ENCODE peak calls at places on chromosomes 2 and 18, in ten cellular contexts. One of them, this sample, is unnamed.

GRCh38 chr2:207167129-207167923 is 1.6 kb upstream of the KLF7 start:
- DNase-seq in AG08395: peak
- DNase-seq in caudate nucleus: no peak
- DNase-seq in activated CD8-positive, alpha-beta memory T cell treated with anti-CD3 and anti-CD28 coated beads, Interleukin-2, amount 50 U/mL, for 4 hours: no peak
- DNase-seq in EL: peak
- DNase-seq in HTR-8/SVneo: no peak
- DNase-seq in WTC11: no peak
- DNase-seq in COLO829: no peak
- DNase-seq in NCI-H1092: no peak
- DNase-seq in amygdala: no peak
- DNase-seq in this sample: peak

GRCh38 chr18:58403799-58404455 is 225.0 kb downstream of the ALPK2 start:
- DNase-seq in AG08395: no peak
- DNase-seq in caudate nucleus: no peak
- DNase-seq in activated CD8-positive, alpha-beta memory T cell treated with anti-CD3 and anti-CD28 coated beads, Interleukin-2, amount 50 U/mL, for 4 hours: no peak
- DNase-seq in EL: no peak
- DNase-seq in HTR-8/SVneo: no peak
- DNase-seq in WTC11: no peak
- DNase-seq in COLO829: no peak
- DNase-seq in NCI-H1092: no peak
- DNase-seq in amygdala: no peak
- DNase-seq in this sample: no peak

GRCh38 chr2:191521608-191522208 is 156.2 kb upstream of the NABP1 start:
- DNase-seq in AG08395: peak
- DNase-seq in caudate nucleus: no peak
- DNase-seq in activated CD8-positive, alpha-beta memory T cell treated with anti-CD3 and anti-CD28 coated beads, Interleukin-2, amount 50 U/mL, for 4 hours: no peak
- DNase-seq in EL: peak
- DNase-seq in HTR-8/SVneo: peak
- DNase-seq in WTC11: no peak
- DNase-seq in COLO829: peak
- DNase-seq in NCI-H1092: no peak
- DNase-seq in amygdala: no peak
- DNase-seq in this sample: peak

GRCh38 chr2:25072606-25073005 is 30.7 kb downstream of the EFR3B start:
- DNase-seq in AG08395: no peak
- DNase-seq in caudate nucleus: no peak
- DNase-seq in activated CD8-positive, alpha-beta memory T cell treated with anti-CD3 and anti-CD28 coated beads, Interleukin-2, amount 50 U/mL, for 4 hours: no peak
- DNase-seq in EL: no peak
- DNase-seq in HTR-8/SVneo: no peak
- DNase-seq in WTC11: no peak
- DNase-seq in COLO829: no peak
- DNase-seq in NCI-H1092: no peak
- DNase-seq in amygdala: no peak
- DNase-seq in this sample: no peak

GRCh38 chr2:144334551-144334950 is 185.4 kb downstream of the ZEB2 start:
- DNase-seq in AG08395: no peak
- DNase-seq in caudate nucleus: no peak
- DNase-seq in activated CD8-positive, alpha-beta memory T cell treated with anti-CD3 and anti-CD28 coated beads, Interleukin-2, amount 50 U/mL, for 4 hours: no peak
- DNase-seq in EL: no peak
- DNase-seq in HTR-8/SVneo: no peak
- DNase-seq in WTC11: no peak
- DNase-seq in COLO829: no peak
- DNase-seq in NCI-H1092: no peak
- DNase-seq in amygdala: no peak
- DNase-seq in this sample: no peak

GRCh38 chr2:46983065-46983801 is 67.6 kb upstream of the MCFD2 start:
- DNase-seq in AG08395: peak
- DNase-seq in caudate nucleus: no peak
- DNase-seq in activated CD8-positive, alpha-beta memory T cell treated with anti-CD3 and anti-CD28 coated beads, Interleukin-2, amount 50 U/mL, for 4 hours: no peak
- DNase-seq in EL: peak
- DNase-seq in HTR-8/SVneo: no peak
- DNase-seq in WTC11: no peak
- DNase-seq in COLO829: no peak
- DNase-seq in NCI-H1092: no peak
- DNase-seq in amygdala: no peak
- DNase-seq in this sample: peak

GRCh38 chr18:75811156-75811555 is 383.7 kb upstream of the SMIM21 start:
- DNase-seq in AG08395: peak
- DNase-seq in caudate nucleus: no peak
- DNase-seq in activated CD8-positive, alpha-beta memory T cell treated with anti-CD3 and anti-CD28 coated beads, Interleukin-2, amount 50 U/mL, for 4 hours: no peak
- DNase-seq in EL: no peak
- DNase-seq in HTR-8/SVneo: no peak
- DNase-seq in WTC11: no peak
- DNase-seq in COLO829: no peak
- DNase-seq in NCI-H1092: peak
- DNase-seq in amygdala: no peak
- DNase-seq in this sample: no peak

GRCh38 chr2:201813996-201814845 is 7.9 kb downstream of the CDK15 start:
- DNase-seq in AG08395: peak
- DNase-seq in caudate nucleus: no peak
- DNase-seq in activated CD8-positive, alpha-beta memory T cell treated with anti-CD3 and anti-CD28 coated beads, Interleukin-2, amount 50 U/mL, for 4 hours: no peak
- DNase-seq in EL: no peak
- DNase-seq in HTR-8/SVneo: no peak
- DNase-seq in WTC11: no peak
- DNase-seq in COLO829: no peak
- DNase-seq in NCI-H1092: no peak
- DNase-seq in amygdala: no peak
- DNase-seq in this sample: no peak

GRCh38 chr18:75473316-75473715 is 45.8 kb upstream of the SMIM21 start:
- DNase-seq in AG08395: peak
- DNase-seq in caudate nucleus: no peak
- DNase-seq in activated CD8-positive, alpha-beta memory T cell treated with anti-CD3 and anti-CD28 coated beads, Interleukin-2, amount 50 U/mL, for 4 hours: no peak
- DNase-seq in EL: no peak
- DNase-seq in HTR-8/SVneo: no peak
- DNase-seq in WTC11: no peak
- DNase-seq in COLO829: no peak
- DNase-seq in NCI-H1092: no peak
- DNase-seq in amygdala: no peak
- DNase-seq in this sample: no peak

GRCh38 chr2:182999348-183000028 is 38.8 kb downstream of the NCKAP1 start:
- DNase-seq in AG08395: no peak
- DNase-seq in caudate nucleus: no peak
- DNase-seq in activated CD8-positive, alpha-beta memory T cell treated with anti-CD3 and anti-CD28 coated beads, Interleukin-2, amount 50 U/mL, for 4 hours: no peak
- DNase-seq in EL: no peak
- DNase-seq in HTR-8/SVneo: no peak
- DNase-seq in WTC11: no peak
- DNase-seq in COLO829: no peak
- DNase-seq in NCI-H1092: no peak
- DNase-seq in amygdala: no peak
- DNase-seq in this sample: no peak

GRCh38 chr2:209933499-209934458 is 68.7 kb upstream of the RPE start:
- DNase-seq in AG08395: peak
- DNase-seq in caudate nucleus: peak
- DNase-seq in activated CD8-positive, alpha-beta memory T cell treated with anti-CD3 and anti-CD28 coated beads, Interleukin-2, amount 50 U/mL, for 4 hours: no peak
- DNase-seq in EL: peak
- DNase-seq in HTR-8/SVneo: no peak
- DNase-seq in WTC11: no peak
- DNase-seq in COLO829: peak
- DNase-seq in NCI-H1092: no peak
- DNase-seq in amygdala: peak
- DNase-seq in this sample: peak

GRCh38 chr2:152606081-152606480 is 111.2 kb downstream of the PRPF40A start:
- DNase-seq in AG08395: peak
- DNase-seq in caudate nucleus: no peak
- DNase-seq in activated CD8-positive, alpha-beta memory T cell treated with anti-CD3 and anti-CD28 coated beads, Interleukin-2, amount 50 U/mL, for 4 hours: no peak
- DNase-seq in EL: no peak
- DNase-seq in HTR-8/SVneo: no peak
- DNase-seq in WTC11: no peak
- DNase-seq in COLO829: no peak
- DNase-seq in NCI-H1092: no peak
- DNase-seq in amygdala: no peak
- DNase-seq in this sample: no peak

This sample was measured in HCEC 1CT.